ENCODE peak calls at places on chromosomes 4 and X, in nine cellular contexts. One of them, this sample, is unnamed.

GRCh38 chrX:38275615-38276014 is 51.7 kb downstream of the RPGR start:
- DNase-seq in central memory CD4-positive, alpha-beta T cell: no peak
- DNase-seq in pancreas: no peak
- DNase-seq in HCEC 1CT: peak
- DNase-seq in SK-N-DZ: no peak
- DNase-seq in aorta: no peak
- DNase-seq in stimulated activated CD4-positive, alpha-beta T cell treated with anti-CD3 and anti-CD28 coated beads, Interleukin-12 subunit alpha, Interleukin-12 subunit beta, amount 100 ng/mL, for 4 hours: no peak
- DNase-seq in endothelial cell: no peak
- DNase-seq in bronchial epithelial cell: peak
- DNase-seq in this sample: no peak

GRCh38 chr4:189294570-189294969 is 646.1 kb upstream of the FRG1 start:
- DNase-seq in central memory CD4-positive, alpha-beta T cell: no peak
- DNase-seq in pancreas: no peak
- DNase-seq in HCEC 1CT: no peak
- DNase-seq in SK-N-DZ: no peak
- DNase-seq in aorta: no peak
- DNase-seq in stimulated activated CD4-positive, alpha-beta T cell treated with anti-CD3 and anti-CD28 coated beads, Interleukin-12 subunit alpha, Interleukin-12 subunit beta, amount 100 ng/mL, for 4 hours: no peak
- DNase-seq in endothelial cell: no peak
- DNase-seq in bronchial epithelial cell: peak
- DNase-seq in this sample: no peak

GRCh38 chr4:80180743-80181142 is 16.6 kb upstream of the PRDM8 start:
- DNase-seq in central memory CD4-positive, alpha-beta T cell: no peak
- DNase-seq in pancreas: no peak
- DNase-seq in HCEC 1CT: peak
- DNase-seq in SK-N-DZ: peak
- DNase-seq in aorta: no peak
- DNase-seq in stimulated activated CD4-positive, alpha-beta T cell treated with anti-CD3 and anti-CD28 coated beads, Interleukin-12 subunit alpha, Interleukin-12 subunit beta, amount 100 ng/mL, for 4 hours: no peak
- DNase-seq in endothelial cell: no peak
- DNase-seq in bronchial epithelial cell: peak
- DNase-seq in this sample: no peak

GRCh38 chr4:145773581-145774234 is 93.8 kb downstream of the C4orf51 start:
- DNase-seq in central memory CD4-positive, alpha-beta T cell: no peak
- DNase-seq in pancreas: no peak
- DNase-seq in HCEC 1CT: no peak
- DNase-seq in SK-N-DZ: no peak
- DNase-seq in aorta: no peak
- DNase-seq in stimulated activated CD4-positive, alpha-beta T cell treated with anti-CD3 and anti-CD28 coated beads, Interleukin-12 subunit alpha, Interleukin-12 subunit beta, amount 100 ng/mL, for 4 hours: no peak
- DNase-seq in endothelial cell: no peak
- DNase-seq in bronchial epithelial cell: no peak
- DNase-seq in this sample: no peak

GRCh38 chr4:74475946-74476345 is 31.0 kb downstream of the AREG start:
- DNase-seq in central memory CD4-positive, alpha-beta T cell: no peak
- DNase-seq in pancreas: no peak
- DNase-seq in HCEC 1CT: no peak
- DNase-seq in SK-N-DZ: no peak
- DNase-seq in aorta: no peak
- DNase-seq in stimulated activated CD4-positive, alpha-beta T cell treated with anti-CD3 and anti-CD28 coated beads, Interleukin-12 subunit alpha, Interleukin-12 subunit beta, amount 100 ng/mL, for 4 hours: no peak
- DNase-seq in endothelial cell: no peak
- DNase-seq in bronchial epithelial cell: no peak
- DNase-seq in this sample: no peak

GRCh38 chr4:186910385-186910784 is 186.7 kb upstream of the FAT1 start:
- DNase-seq in central memory CD4-positive, alpha-beta T cell: no peak
- DNase-seq in pancreas: no peak
- DNase-seq in HCEC 1CT: no peak
- DNase-seq in SK-N-DZ: no peak
- DNase-seq in aorta: no peak
- DNase-seq in stimulated activated CD4-positive, alpha-beta T cell treated with anti-CD3 and anti-CD28 coated beads, Interleukin-12 subunit alpha, Interleukin-12 subunit beta, amount 100 ng/mL, for 4 hours: no peak
- DNase-seq in endothelial cell: no peak
- DNase-seq in bronchial epithelial cell: peak
- DNase-seq in this sample: no peak

GRCh38 chr4:94253036-94253435 is 45.4 kb downstream of the SMARCAD1 start:
- DNase-seq in central memory CD4-positive, alpha-beta T cell: no peak
- DNase-seq in pancreas: no peak
- DNase-seq in HCEC 1CT: no peak
- DNase-seq in SK-N-DZ: no peak
- DNase-seq in aorta: no peak
- DNase-seq in stimulated activated CD4-positive, alpha-beta T cell treated with anti-CD3 and anti-CD28 coated beads, Interleukin-12 subunit alpha, Interleukin-12 subunit beta, amount 100 ng/mL, for 4 hours: no peak
- DNase-seq in endothelial cell: no peak
- DNase-seq in bronchial epithelial cell: peak
- DNase-seq in this sample: no peak

GRCh38 chr4:22637306-22637705 is 55.4 kb upstream of the GBA3 start:
- DNase-seq in central memory CD4-positive, alpha-beta T cell: no peak
- DNase-seq in pancreas: no peak
- DNase-seq in HCEC 1CT: no peak
- DNase-seq in SK-N-DZ: no peak
- DNase-seq in aorta: no peak
- DNase-seq in stimulated activated CD4-positive, alpha-beta T cell treated with anti-CD3 and anti-CD28 coated beads, Interleukin-12 subunit alpha, Interleukin-12 subunit beta, amount 100 ng/mL, for 4 hours: no peak
- DNase-seq in endothelial cell: no peak
- DNase-seq in bronchial epithelial cell: no peak
- DNase-seq in this sample: no peak

GRCh38 chr4:76002176-76002575 is 5.1 kb downstream of the CXCL9 start:
- DNase-seq in central memory CD4-positive, alpha-beta T cell: no peak
- DNase-seq in pancreas: no peak
- DNase-seq in HCEC 1CT: no peak
- DNase-seq in SK-N-DZ: no peak
- DNase-seq in aorta: no peak
- DNase-seq in stimulated activated CD4-positive, alpha-beta T cell treated with anti-CD3 and anti-CD28 coated beads, Interleukin-12 subunit alpha, Interleukin-12 subunit beta, amount 100 ng/mL, for 4 hours: no peak
- DNase-seq in endothelial cell: no peak
- DNase-seq in bronchial epithelial cell: peak
- DNase-seq in this sample: no peak

GRCh38 chrX:121782976-121783375 is 735.6 kb downstream of the GLUD2 start:
- DNase-seq in central memory CD4-positive, alpha-beta T cell: no peak
- DNase-seq in pancreas: no peak
- DNase-seq in HCEC 1CT: no peak
- DNase-seq in SK-N-DZ: no peak
- DNase-seq in aorta: no peak
- DNase-seq in stimulated activated CD4-positive, alpha-beta T cell treated with anti-CD3 and anti-CD28 coated beads, Interleukin-12 subunit alpha, Interleukin-12 subunit beta, amount 100 ng/mL, for 4 hours: no peak
- DNase-seq in endothelial cell: no peak
- DNase-seq in bronchial epithelial cell: no peak
- DNase-seq in this sample: no peak

GRCh38 chrX:13863326-13863725 is 46.4 kb upstream of the GPM6B start:
- DNase-seq in central memory CD4-positive, alpha-beta T cell: no peak
- DNase-seq in pancreas: no peak
- DNase-seq in HCEC 1CT: no peak
- DNase-seq in SK-N-DZ: no peak
- DNase-seq in aorta: no peak
- DNase-seq in stimulated activated CD4-positive, alpha-beta T cell treated with anti-CD3 and anti-CD28 coated beads, Interleukin-12 subunit alpha, Interleukin-12 subunit beta, amount 100 ng/mL, for 4 hours: no peak
- DNase-seq in endothelial cell: no peak
- DNase-seq in bronchial epithelial cell: no peak
- DNase-seq in this sample: no peak

GRCh38 chrX:150258463-150259430 is 104.4 kb upstream of the MAMLD1 start:
- DNase-seq in central memory CD4-positive, alpha-beta T cell: no peak
- DNase-seq in pancreas: no peak
- DNase-seq in HCEC 1CT: no peak
- DNase-seq in SK-N-DZ: no peak
- DNase-seq in aorta: no peak
- DNase-seq in stimulated activated CD4-positive, alpha-beta T cell treated with anti-CD3 and anti-CD28 coated beads, Interleukin-12 subunit alpha, Interleukin-12 subunit beta, amount 100 ng/mL, for 4 hours: no peak
- DNase-seq in endothelial cell: no peak
- DNase-seq in bronchial epithelial cell: no peak
- DNase-seq in this sample: no peak

GRCh38 chrX:20431486-20431885 is 164.8 kb upstream of the RPS6KA3 start:
- DNase-seq in central memory CD4-positive, alpha-beta T cell: no peak
- DNase-seq in pancreas: no peak
- DNase-seq in HCEC 1CT: no peak
- DNase-seq in SK-N-DZ: no peak
- DNase-seq in aorta: no peak
- DNase-seq in stimulated activated CD4-positive, alpha-beta T cell treated with anti-CD3 and anti-CD28 coated beads, Interleukin-12 subunit alpha, Interleukin-12 subunit beta, amount 100 ng/mL, for 4 hours: no peak
- DNase-seq in endothelial cell: no peak
- DNase-seq in bronchial epithelial cell: no peak
- DNase-seq in this sample: no peak

GRCh38 chr4:3305610-3306371 is 13.0 kb downstream of the RGS12 start:
- DNase-seq in central memory CD4-positive, alpha-beta T cell: no peak
- DNase-seq in pancreas: no peak
- DNase-seq in HCEC 1CT: peak
- DNase-seq in SK-N-DZ: no peak
- DNase-seq in aorta: peak
- DNase-seq in stimulated activated CD4-positive, alpha-beta T cell treated with anti-CD3 and anti-CD28 coated beads, Interleukin-12 subunit alpha, Interleukin-12 subunit beta, amount 100 ng/mL, for 4 hours: no peak
- DNase-seq in endothelial cell: peak
- DNase-seq in bronchial epithelial cell: peak
- DNase-seq in this sample: no peak

GRCh38 chr4:187366530-187367279 is 628.9 kb upstream of the ZFP42 start:
- DNase-seq in central memory CD4-positive, alpha-beta T cell: no peak
- DNase-seq in pancreas: no peak
- DNase-seq in HCEC 1CT: no peak
- DNase-seq in SK-N-DZ: no peak
- DNase-seq in aorta: no peak
- DNase-seq in stimulated activated CD4-positive, alpha-beta T cell treated with anti-CD3 and anti-CD28 coated beads, Interleukin-12 subunit alpha, Interleukin-12 subunit beta, amount 100 ng/mL, for 4 hours: no peak
- DNase-seq in endothelial cell: no peak
- DNase-seq in bronchial epithelial cell: no peak
- DNase-seq in this sample: no peak

GRCh38 chr4:186684889-186685309 is 38.8 kb downstream of the FAT1 start:
- DNase-seq in central memory CD4-positive, alpha-beta T cell: no peak
- DNase-seq in pancreas: no peak
- DNase-seq in HCEC 1CT: no peak
- DNase-seq in SK-N-DZ: no peak
- DNase-seq in aorta: no peak
- DNase-seq in stimulated activated CD4-positive, alpha-beta T cell treated with anti-CD3 and anti-CD28 coated beads, Interleukin-12 subunit alpha, Interleukin-12 subunit beta, amount 100 ng/mL, for 4 hours: no peak
- DNase-seq in endothelial cell: no peak
- DNase-seq in bronchial epithelial cell: no peak
- DNase-seq in this sample: no peak

GRCh38 chrX:112147206-112147605 is 64.6 kb upstream of the TRPC5 start:
- DNase-seq in central memory CD4-positive, alpha-beta T cell: no peak
- DNase-seq in pancreas: no peak
- DNase-seq in HCEC 1CT: no peak
- DNase-seq in SK-N-DZ: peak
- DNase-seq in aorta: no peak
- DNase-seq in stimulated activated CD4-positive, alpha-beta T cell treated with anti-CD3 and anti-CD28 coated beads, Interleukin-12 subunit alpha, Interleukin-12 subunit beta, amount 100 ng/mL, for 4 hours: no peak
- DNase-seq in endothelial cell: peak
- DNase-seq in bronchial epithelial cell: no peak
- DNase-seq in this sample: peak

GRCh38 chr4:85659626-85660213 is 184.8 kb downstream of the ARHGAP24 start:
- DNase-seq in central memory CD4-positive, alpha-beta T cell: no peak
- DNase-seq in pancreas: no peak
- DNase-seq in HCEC 1CT: no peak
- DNase-seq in SK-N-DZ: peak
- DNase-seq in aorta: no peak
- DNase-seq in stimulated activated CD4-positive, alpha-beta T cell treated with anti-CD3 and anti-CD28 coated beads, Interleukin-12 subunit alpha, Interleukin-12 subunit beta, amount 100 ng/mL, for 4 hours: no peak
- DNase-seq in endothelial cell: no peak
- DNase-seq in bronchial epithelial cell: no peak
- DNase-seq in this sample: no peak

GRCh38 chrX:19709812-19710518 is 177.4 kb downstream of the SH3KBP1 start:
- DNase-seq in central memory CD4-positive, alpha-beta T cell: no peak
- DNase-seq in pancreas: no peak
- DNase-seq in HCEC 1CT: peak
- DNase-seq in SK-N-DZ: no peak
- DNase-seq in aorta: no peak
- DNase-seq in stimulated activated CD4-positive, alpha-beta T cell treated with anti-CD3 and anti-CD28 coated beads, Interleukin-12 subunit alpha, Interleukin-12 subunit beta, amount 100 ng/mL, for 4 hours: no peak
- DNase-seq in endothelial cell: no peak
- DNase-seq in bronchial epithelial cell: peak
- DNase-seq in this sample: no peak

GRCh38 chr4:6303943-6304342 is 34.3 kb downstream of the WFS1 start:
- DNase-seq in central memory CD4-positive, alpha-beta T cell: no peak
- DNase-seq in pancreas: no peak
- DNase-seq in HCEC 1CT: no peak
- DNase-seq in SK-N-DZ: no peak
- DNase-seq in aorta: no peak
- DNase-seq in stimulated activated CD4-positive, alpha-beta T cell treated with anti-CD3 and anti-CD28 coated beads, Interleukin-12 subunit alpha, Interleukin-12 subunit beta, amount 100 ng/mL, for 4 hours: no peak
- DNase-seq in endothelial cell: no peak
- DNase-seq in bronchial epithelial cell: no peak
- DNase-seq in this sample: no peak

GRCh38 chrX:24034485-24034884 is 7.5 kb upstream of the KLHL15 start:
- DNase-seq in central memory CD4-positive, alpha-beta T cell: no peak
- DNase-seq in pancreas: no peak
- DNase-seq in HCEC 1CT: no peak
- DNase-seq in SK-N-DZ: peak
- DNase-seq in aorta: no peak
- DNase-seq in stimulated activated CD4-positive, alpha-beta T cell treated with anti-CD3 and anti-CD28 coated beads, Interleukin-12 subunit alpha, Interleukin-12 subunit beta, amount 100 ng/mL, for 4 hours: no peak
- DNase-seq in endothelial cell: no peak
- DNase-seq in bronchial epithelial cell: no peak
- DNase-seq in this sample: no peak

GRCh38 chr4:38424171-38424871 is 239.7 kb upstream of the KLF3 start:
- DNase-seq in central memory CD4-positive, alpha-beta T cell: no peak
- DNase-seq in pancreas: peak
- DNase-seq in HCEC 1CT: no peak
- DNase-seq in SK-N-DZ: peak
- DNase-seq in aorta: no peak
- DNase-seq in stimulated activated CD4-positive, alpha-beta T cell treated with anti-CD3 and anti-CD28 coated beads, Interleukin-12 subunit alpha, Interleukin-12 subunit beta, amount 100 ng/mL, for 4 hours: no peak
- DNase-seq in endothelial cell: peak
- DNase-seq in bronchial epithelial cell: no peak
- DNase-seq in this sample: no peak

GRCh38 chr4:16048639-16049448 is 35.0 kb downstream of the PROM1 start:
- DNase-seq in central memory CD4-positive, alpha-beta T cell: no peak
- DNase-seq in pancreas: no peak
- DNase-seq in HCEC 1CT: no peak
- DNase-seq in SK-N-DZ: no peak
- DNase-seq in aorta: no peak
- DNase-seq in stimulated activated CD4-positive, alpha-beta T cell treated with anti-CD3 and anti-CD28 coated beads, Interleukin-12 subunit alpha, Interleukin-12 subunit beta, amount 100 ng/mL, for 4 hours: no peak
- DNase-seq in endothelial cell: no peak
- DNase-seq in bronchial epithelial cell: no peak
- DNase-seq in this sample: no peak

GRCh38 chrX:16822723-16823122 is 36.5 kb downstream of the TXLNG start:
- DNase-seq in central memory CD4-positive, alpha-beta T cell: no peak
- DNase-seq in pancreas: no peak
- DNase-seq in HCEC 1CT: peak
- DNase-seq in SK-N-DZ: no peak
- DNase-seq in aorta: no peak
- DNase-seq in stimulated activated CD4-positive, alpha-beta T cell treated with anti-CD3 and anti-CD28 coated beads, Interleukin-12 subunit alpha, Interleukin-12 subunit beta, amount 100 ng/mL, for 4 hours: no peak
- DNase-seq in endothelial cell: no peak
- DNase-seq in bronchial epithelial cell: peak
- DNase-seq in this sample: no peak